ENCODE peak calls at places on chromosome 22, in nine cellular contexts. T, J, V, F, Q, O, C, K and L are unnamed samples.

GRCh38 chr22:41620646-41621098 is at the start of gene DESI1:
- DNase-seq in V (no peak), T (peak), F (no peak), C (no peak), Q (peak), O (peak), J (no peak), K (no peak), L (no peak)

GRCh38 chr22:46734830-46735453 is 3.1 kb downstream of the CERK start:
- DNase-seq in J (peak), V (peak), T (no peak), C (no peak), Q (peak), F (no peak), K (no peak), O (peak), L (no peak)

GRCh38 chr22:36201630-36202312 is at the start of gene APOL4:
- DNase-seq in T (no peak), F (peak), K (no peak), Q (no peak), O (peak), C (no peak), V (no peak), J (no peak), L (peak)

GRCh38 chr22:36409911-36410756 is 22.4 kb upstream of the MYH9 start:
- DNase-seq in F (peak), C (no peak), J (peak), T (no peak), O (peak), Q (peak), V (peak), K (no peak), L (peak)

GRCh38 chr22:23847310-23847920 is 8.6 kb upstream of the DERL3 start:
- DNase-seq in F (peak), V (no peak), J (no peak), C (no peak), Q (no peak), T (no peak), O (no peak), K (no peak), L (no peak)

GRCh38 chr22:36858156-36858555 is 2.6 kb upstream of the NCF4 start:
- DNase-seq in J (no peak), F (no peak), Q (no peak), C (no peak), O (no peak), T (no peak), K (no peak), V (no peak), L (no peak)

GRCh38 chr22:44347098-44347497 is 34.3 kb upstream of the SHISAL1 start:
- DNase-seq in O (no peak), Q (no peak), V (no peak), T (no peak), K (no peak), J (peak), C (no peak), F (no peak), L (no peak)

GRCh38 chr22:27377901-27378300 is 423.7 kb downstream of the MN1 start:
- DNase-seq in F (no peak), C (no peak), V (no peak), O (peak), J (no peak), Q (no peak), K (no peak), T (no peak), L (peak)

GRCh38 chr22:44577391-44578114 is 79.5 kb upstream of the RTL6 start:
- DNase-seq in T (no peak), O (no peak), Q (no peak), V (no peak), J (no peak), F (peak), C (no peak), K (no peak), L (no peak)

GRCh38 chr22:46686221-46686872 is 51.7 kb downstream of the CERK start:
- DNase-seq in T (no peak), V (no peak), K (no peak), Q (no peak), F (no peak), C (no peak), J (no peak), O (no peak), L (peak)

GRCh38 chr22:46086577-46087335 is 63.6 kb upstream of the PPARA start:
- DNase-seq in O (no peak), V (no peak), J (peak), C (no peak), K (peak), Q (no peak), T (no peak), F (peak), L (peak)

GRCh38 chr22:26751217-26751616 is 93.8 kb downstream of the MIAT start:
- DNase-seq in O (peak), F (no peak), V (no peak), C (peak), Q (no peak), J (peak), K (no peak), T (no peak), L (no peak)

GRCh38 chr22:38973289-38974169 is 8.6 kb upstream of the APOBEC3B start:
- DNase-seq in O (no peak), C (peak), V (peak), J (no peak), T (peak), K (no peak), Q (peak), F (peak), L (no peak)

GRCh38 chr22:17131686-17132085 is 10.5 kb upstream of the TMEM121B start:
- DNase-seq in K (no peak), T (no peak), O (peak), C (no peak), F (no peak), Q (no peak), V (no peak), J (no peak), L (no peak)

GRCh38 chr22:36998620-36999351 is 20.5 kb downstream of the TST start:
- DNase-seq in K (no peak), F (no peak), J (no peak), C (no peak), V (no peak), T (no peak), Q (no peak), O (no peak), L (no peak)

GRCh38 chr22:20267441-20268288 is 453 bp downstream of the RTN4R start:
- DNase-seq in Q (no peak), V (peak), J (peak), K (no peak), C (peak), O (peak), T (no peak), F (no peak), L (no peak)

GRCh38 chr22:20208713-20209310 is 58.0 kb upstream of the CCDC188 start:
- DNase-seq in V (no peak), O (no peak), T (no peak), K (no peak), C (no peak), F (no peak), Q (no peak), J (no peak), L (no peak)

GRCh38 chr22:20864186-20864908 is 5.5 kb downstream of the SNAP29 start:
- DNase-seq in K (no peak), Q (no peak), O (no peak), J (no peak), T (no peak), V (no peak), F (no peak), C (no peak), L (no peak)

GRCh38 chr22:37676691-37677627 is 1.5 kb downstream of the LGALS1 start:
- DNase-seq in K (peak), J (peak), Q (peak), C (no peak), V (peak), F (peak), O (no peak), T (peak), L (peak)

GRCh38 chr22:20020533-20021195 is at the start of gene TANGO2:
- DNase-seq in F (peak), O (peak), Q (peak), V (peak), C (peak), T (peak), J (peak), K (peak), L (peak)

GRCh38 chr22:43094085-43094484 is 4.9 kb upstream of the TTLL1 start:
- DNase-seq in O (no peak), C (no peak), T (no peak), F (no peak), Q (no peak), J (peak), K (no peak), V (no peak), L (no peak)

GRCh38 chr22:47200273-47201051 is 438.0 kb downstream of the TBC1D22A start:
- DNase-seq in K (peak), C (no peak), J (no peak), O (no peak), Q (no peak), F (peak), T (no peak), V (no peak), L (peak)

GRCh38 chr22:36282078-36282831 is 29.3 kb downstream of the APOL1 start:
- DNase-seq in C (no peak), F (no peak), Q (no peak), T (no peak), K (no peak), V (no peak), J (no peak), O (no peak), L (no peak)

GRCh38 chr22:38316340-38317236 is 645 bp downstream of the CSNK1E start:
- DNase-seq in J (peak), T (no peak), O (peak), Q (peak), F (peak), K (peak), C (no peak), V (peak), L (peak)

GRCh38 chr22:46584081-46584903 is 35.9 kb upstream of the GRAMD4 start:
- DNase-seq in T (no peak), J (no peak), O (no peak), C (no peak), V (no peak), F (peak), Q (no peak), K (no peak), L (no peak)

GRCh38 chr22:39581303-39581702 is 10.8 kb downstream of the CACNA1I start:
- DNase-seq in F (no peak), J (no peak), T (no peak), V (no peak), K (no peak), Q (no peak), C (no peak), O (no peak), L (no peak)

GRCh38 chr22:38941488-38941987 is 15.9 kb upstream of the APOBEC3A start:
- DNase-seq in J (no peak), C (no peak), F (no peak), O (no peak), V (peak), Q (no peak), K (no peak), T (no peak), L (no peak)

GRCh38 chr22:45846952-45847351 is 130.0 kb downstream of the WNT7B start:
- DNase-seq in O (no peak), C (no peak), J (no peak), T (no peak), V (no peak), Q (no peak), F (no peak), K (no peak), L (no peak)

GRCh38 chr22:28560005-28560742 is 119.5 kb downstream of the TTC28 start:
- DNase-seq in T (peak), V (no peak), C (peak), J (peak), Q (no peak), K (no peak), F (no peak), O (no peak), L (no peak)

GRCh38 chr22:46077669-46078099 is 72.6 kb upstream of the PPARA start:
- DNase-seq in Q (no peak), O (no peak), C (no peak), K (peak), T (no peak), F (peak), J (peak), V (no peak), L (peak)

GRCh38 chr22:43476751-43477150 is 64.9 kb downstream of the MPPED1 start:
- DNase-seq in O (no peak), K (no peak), C (no peak), V (no peak), Q (no peak), T (no peak), F (no peak), J (no peak), L (no peak)

GRCh38 chr22:36629320-36629719 is 74.2 kb downstream of the CACNG2 start:
- DNase-seq in J (no peak), V (no peak), C (no peak), O (no peak), K (no peak), T (no peak), F (no peak), Q (no peak), L (no peak)

GRCh38 chr22:45788530-45788929 is 116.9 kb downstream of the ATXN10 start:
- DNase-seq in C (no peak), K (no peak), F (no peak), T (no peak), O (no peak), Q (no peak), V (no peak), J (peak), L (no peak)

GRCh38 chr22:17272511-17272991 is 53.3 kb upstream of the ADA2 start:
- DNase-seq in V (no peak), J (no peak), C (no peak), T (no peak), K (no peak), O (no peak), F (no peak), Q (no peak), L (no peak)

GRCh38 chr22:47966316-47966715 is 1203.9 kb downstream of the TBC1D22A start:
- DNase-seq in O (no peak), F (no peak), T (no peak), J (no peak), Q (no peak), K (no peak), V (no peak), C (no peak), L (no peak)

GRCh38 chr22:25815561-25815960 is 73.6 kb downstream of the MYO18B start:
- DNase-seq in J (no peak), O (no peak), C (no peak), F (no peak), T (no peak), K (no peak), V (no peak), Q (no peak), L (no peak)

GRCh38 chr22:49331878-49332277 is 495.8 kb downstream of the BRD1 start:
- DNase-seq in F (no peak), Q (no peak), C (no peak), K (peak), T (no peak), J (no peak), O (no peak), V (no peak), L (no peak)

GRCh38 chr22:23841292-23841691 is 2.5 kb upstream of the DERL3 start:
- DNase-seq in V (no peak), C (no peak), Q (no peak), F (peak), O (no peak), K (no peak), J (no peak), T (no peak), L (no peak)

GRCh38 chr22:41770715-41771452 is 29.6 kb upstream of the CCDC134 start:
- DNase-seq in K (no peak), Q (no peak), F (no peak), C (no peak), V (no peak), T (no peak), O (no peak), J (peak), L (no peak)